ENCODE peak calls at places on chromosomes 11 and 22, in five cellular contexts. One of them, this sample, is unnamed. For H3K4me1, the result is how much of the 10 kb centered on the place peaks cover.

GRCh38 chr11:100640071-100640470 is 47.0 kb upstream of the ARHGAP42 start:
- DNase-seq in prostate gland: no peak
- DNase-seq in GM23248: no peak
- DNase-seq in CD4-positive, alpha-beta memory T cell: no peak
- DNase-seq in adrenal gland: no peak
- DNase-seq in this sample: no peak

GRCh38 chr11:14522801-14523200 is 2.6 kb upstream of the PSMA1 start:
- DNase-seq in prostate gland: no peak
- DNase-seq in GM23248: no peak
- DNase-seq in CD4-positive, alpha-beta memory T cell: no peak
- DNase-seq in adrenal gland: no peak
- DNase-seq in this sample: no peak

GRCh38 chr11:2089536-2090165 is 49.5 kb downstream of the IGF2 start:
- DNase-seq in prostate gland: no peak
- DNase-seq in GM23248: peak
- DNase-seq in CD4-positive, alpha-beta memory T cell: no peak
- DNase-seq in adrenal gland: no peak
- DNase-seq in this sample: no peak

GRCh38 chr11:8928981-8929615 is 3.6 kb downstream of the C11orf16 start:
- DNase-seq in prostate gland: no peak
- DNase-seq in GM23248: peak
- DNase-seq in CD4-positive, alpha-beta memory T cell: no peak
- DNase-seq in adrenal gland: no peak
- DNase-seq in this sample: no peak

GRCh38 chr11:85991514-85991913 is 77.4 kb downstream of the PICALM start:
- DNase-seq in prostate gland: no peak
- DNase-seq in GM23248: no peak
- DNase-seq in CD4-positive, alpha-beta memory T cell: no peak
- DNase-seq in adrenal gland: no peak
- DNase-seq in this sample: no peak

GRCh38 chr22:29308791-29309262 is 2.4 kb downstream of the GAS2L1 start:
- DNase-seq in prostate gland: no peak
- DNase-seq in GM23248: peak
- DNase-seq in CD4-positive, alpha-beta memory T cell: peak
- DNase-seq in adrenal gland: no peak
- DNase-seq in this sample: no peak

GRCh38 chr11:57071829-57072228 is 83.1 kb downstream of the OR5AK2 start:
- DNase-seq in prostate gland: no peak
- DNase-seq in GM23248: peak
- DNase-seq in CD4-positive, alpha-beta memory T cell: no peak
- DNase-seq in adrenal gland: no peak
- DNase-seq in this sample: no peak

GRCh38 chr22:42907404-42908081 is 50.5 kb upstream of the ARFGAP3 start:
- DNase-seq in prostate gland: peak
- DNase-seq in GM23248: peak
- DNase-seq in CD4-positive, alpha-beta memory T cell: no peak
- DNase-seq in adrenal gland: no peak
- DNase-seq in this sample: no peak

GRCh38 chr11:44852952-44853351 is 97.7 kb downstream of the TP53I11 start:
- DNase-seq in prostate gland: no peak
- DNase-seq in GM23248: no peak
- DNase-seq in CD4-positive, alpha-beta memory T cell: no peak
- DNase-seq in adrenal gland: no peak
- DNase-seq in this sample: no peak

GRCh38 chr22:35795476-35795875 is 77.8 kb downstream of the APOL5 start:
- DNase-seq in prostate gland: no peak
- DNase-seq in GM23248: no peak
- DNase-seq in CD4-positive, alpha-beta memory T cell: no peak
- DNase-seq in adrenal gland: no peak
- DNase-seq in this sample: no peak

GRCh38 chr11:61061081-61061826 is 41.0 kb upstream of the CD5 start:
- DNase-seq in prostate gland: no peak
- DNase-seq in GM23248: peak
- DNase-seq in CD4-positive, alpha-beta memory T cell: peak
- DNase-seq in adrenal gland: peak
- DNase-seq in this sample: no peak

GRCh38 chr22:37048133-37048532 is 3.4 kb upstream of the KCTD17 start:
- DNase-seq in prostate gland: no peak
- DNase-seq in GM23248: peak
- DNase-seq in CD4-positive, alpha-beta memory T cell: no peak
- DNase-seq in adrenal gland: no peak
- DNase-seq in this sample: no peak

GRCh38 chr11:89504270-89504669 is 13.1 kb upstream of the NOX4 start:
- DNase-seq in prostate gland: no peak
- DNase-seq in GM23248: no peak
- DNase-seq in CD4-positive, alpha-beta memory T cell: no peak
- DNase-seq in adrenal gland: no peak
- DNase-seq in this sample: no peak

GRCh38 chr22:42792909-42793847 is 63.9 kb downstream of the ARFGAP3 start:
- DNase-seq in prostate gland: no peak
- DNase-seq in GM23248: no peak
- DNase-seq in CD4-positive, alpha-beta memory T cell: no peak
- DNase-seq in adrenal gland: peak
- DNase-seq in this sample: no peak

DNA sequence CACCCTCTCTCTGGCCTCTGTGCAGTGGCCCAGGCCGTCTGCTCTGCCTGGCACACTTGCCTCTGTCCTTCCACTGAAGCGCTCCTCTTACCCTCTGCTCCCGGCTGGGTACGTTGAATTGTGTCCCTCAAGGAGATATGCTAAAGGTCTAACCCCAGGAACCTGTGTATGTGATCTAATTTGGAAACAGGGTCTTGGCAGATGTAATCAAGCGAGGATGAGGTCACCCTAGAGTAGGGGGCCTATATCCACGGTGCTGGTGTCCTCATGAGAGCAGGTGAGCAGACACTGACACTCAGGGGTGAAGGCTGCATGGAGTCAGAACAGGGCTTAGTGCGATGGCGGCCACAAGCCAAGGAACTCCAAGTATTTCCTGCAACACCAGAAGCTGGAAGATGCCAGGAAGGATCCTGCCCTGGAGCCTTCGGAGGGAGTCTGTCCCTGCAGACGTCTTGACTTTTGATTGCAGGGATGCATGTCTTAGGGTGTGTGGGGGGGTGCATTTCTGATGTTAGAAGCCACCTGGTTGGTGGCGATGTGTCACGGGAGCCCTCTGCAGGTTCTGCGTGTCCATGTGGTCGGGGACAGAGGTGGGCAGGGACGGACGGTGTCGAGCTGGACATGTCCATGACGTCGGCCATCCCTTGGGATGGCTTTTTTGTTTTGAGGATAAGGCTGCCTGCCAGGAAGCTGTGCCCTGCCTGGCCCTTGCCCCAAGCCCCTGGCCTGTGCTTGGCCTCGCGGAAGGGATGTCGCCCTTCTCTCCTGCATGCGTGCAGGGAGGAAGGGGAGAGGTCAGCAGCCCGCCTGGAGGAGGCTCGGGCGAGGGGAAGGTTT is 68.6 kb downstream of the LRP5 start:
- DNase-seq in prostate gland: no peak
- DNase-seq in GM23248: no peak
- DNase-seq in CD4-positive, alpha-beta memory T cell: no peak
- DNase-seq in adrenal gland: no peak
- DNase-seq in this sample: no peak
- H3K27ac ChIP-seq in prostate gland: peak
- H3K27ac ChIP-seq in GM23248: no peak
- H3K27ac ChIP-seq in CD4-positive, alpha-beta memory T cell: no peak
- H3K27ac ChIP-seq in adrenal gland: peak
- H3K27ac ChIP-seq in this sample: peak

GRCh38 chr22:22712666-22713365 is 68.4 kb downstream of the GGTLC2 start:
- DNase-seq in prostate gland: no peak
- DNase-seq in GM23248: no peak
- DNase-seq in CD4-positive, alpha-beta memory T cell: no peak
- DNase-seq in adrenal gland: no peak
- DNase-seq in this sample: peak
- H3K4me1 ChIP-seq in prostate gland: under half
- H3K4me1 ChIP-seq in GM23248: under half
- H3K4me1 ChIP-seq in CD4-positive, alpha-beta memory T cell: under half
- H3K4me1 ChIP-seq in adrenal gland: under half
- H3K4me1 ChIP-seq in this sample: under half

GRCh38 chr11:67405196-67405567 is 1.3 kb downstream of the TBC1D10C start:
- DNase-seq in prostate gland: no peak
- DNase-seq in GM23248: no peak
- DNase-seq in CD4-positive, alpha-beta memory T cell: no peak
- DNase-seq in adrenal gland: no peak
- DNase-seq in this sample: no peak

GRCh38 chr11:67406969-67407699 is 3.3 kb downstream of the TBC1D10C start:
- DNase-seq in prostate gland: no peak
- DNase-seq in GM23248: peak
- DNase-seq in CD4-positive, alpha-beta memory T cell: no peak
- DNase-seq in adrenal gland: no peak
- DNase-seq in this sample: no peak

GRCh38 chr11:67406420-67406968 is 2.6 kb downstream of the TBC1D10C start:
- DNase-seq in prostate gland: no peak
- DNase-seq in GM23248: no peak
- DNase-seq in CD4-positive, alpha-beta memory T cell: no peak
- DNase-seq in adrenal gland: no peak
- DNase-seq in this sample: no peak

GRCh38 chr11:67404515-67405195 is 772 bp downstream of the TBC1D10C start:
- DNase-seq in prostate gland: no peak
- DNase-seq in GM23248: no peak
- DNase-seq in CD4-positive, alpha-beta memory T cell: peak
- DNase-seq in adrenal gland: no peak
- DNase-seq in this sample: no peak

GRCh38 chr11:67405688-67406339 is 1.9 kb downstream of the TBC1D10C start:
- DNase-seq in prostate gland: no peak
- DNase-seq in GM23248: no peak
- DNase-seq in CD4-positive, alpha-beta memory T cell: no peak
- DNase-seq in adrenal gland: no peak
- DNase-seq in this sample: no peak
- H3K4me3 ChIP-seq in prostate gland: no peak
- H3K4me3 ChIP-seq in GM23248: no peak
- H3K4me3 ChIP-seq in CD4-positive, alpha-beta memory T cell: peak
- H3K4me3 ChIP-seq in adrenal gland: no peak
- H3K4me3 ChIP-seq in this sample: no peak

DNA sequence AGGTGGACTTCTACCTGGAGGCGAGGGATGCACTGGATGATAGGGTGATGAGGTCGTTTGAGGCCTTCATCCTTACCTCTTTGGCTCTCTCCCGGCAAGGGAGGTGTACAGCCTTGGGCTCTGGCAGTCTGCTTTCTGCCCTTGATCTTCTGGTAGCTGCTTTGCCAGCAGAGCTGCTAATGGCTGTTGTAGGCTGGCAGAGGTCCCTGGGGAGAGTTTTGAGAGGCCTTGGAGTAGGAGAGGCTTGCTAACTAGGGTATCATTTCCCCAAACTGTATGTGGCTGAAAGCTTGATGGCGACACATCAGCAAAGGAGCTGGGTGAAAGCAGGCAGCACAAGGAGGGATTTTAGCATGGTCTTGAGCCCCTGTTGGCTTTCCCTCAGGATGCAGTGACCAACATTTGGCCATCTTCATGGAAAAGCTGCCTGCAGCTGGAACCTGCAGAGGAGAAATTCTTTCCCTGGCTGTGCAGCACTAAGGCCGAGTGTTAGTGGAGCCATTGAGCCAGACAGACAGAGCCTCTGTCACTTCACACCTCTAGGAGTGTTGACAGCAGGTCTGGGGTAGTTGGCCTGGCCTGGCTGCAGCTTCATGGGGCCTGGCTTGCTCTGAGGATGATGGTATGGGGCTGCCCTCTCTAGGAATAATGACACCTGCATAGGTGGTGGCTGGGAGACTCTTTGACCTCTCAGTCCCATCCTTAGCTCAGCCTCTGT is 3.5 kb upstream of the AMPD3 start:
- DNase-seq in prostate gland: no peak
- DNase-seq in GM23248: no peak
- DNase-seq in CD4-positive, alpha-beta memory T cell: no peak
- DNase-seq in adrenal gland: peak
- DNase-seq in this sample: no peak
- H3K27ac ChIP-seq in prostate gland: peak
- H3K27ac ChIP-seq in GM23248: no peak
- H3K27ac ChIP-seq in CD4-positive, alpha-beta memory T cell: peak
- H3K27ac ChIP-seq in adrenal gland: peak
- H3K27ac ChIP-seq in this sample: no peak